ENCODE peak calls at places on chromosomes 12 and 14, in eight cellular contexts. T, N, K, L, C, H, X and P are unnamed samples.

GRCh38 chr14:64293976-64294671 is at the start of gene ESR2:
- DNase-seq in T (peak), N (no peak), K (peak), L (peak), C (no peak), H (peak), X (peak), P (no peak)

GRCh38 chr14:41549821-41550597 is 56.7 kb upstream of the LRFN5 start:
- DNase-seq in T (no peak), N (no peak), K (peak), L (no peak), C (no peak), H (no peak), X (no peak), P (no peak)

GRCh38 chr12:88391556-88391955 is 188.7 kb downstream of the KITLG start:
- DNase-seq in T (peak), N (no peak), K (no peak), L (no peak), C (no peak), H (no peak), X (peak), P (no peak)

GRCh38 chr12:20376984-20377383 is 8.6 kb downstream of the PDE3A start:
- DNase-seq in T (peak), N (no peak), K (no peak), L (no peak), C (no peak), H (peak), X (peak), P (no peak)

GRCh38 chr12:131980263-131980662 is 30.5 kb downstream of the EP400 start:
- DNase-seq in T (no peak), N (no peak), K (no peak), L (no peak), C (no peak), H (no peak), X (peak), P (no peak)

GRCh38 chr14:88559852-88560251 is 3.0 kb upstream of the ZC3H14 start:
- DNase-seq in T (peak), N (no peak), K (no peak), L (no peak), C (no peak), H (peak), X (peak), P (no peak)

GRCh38 chr14:100873083-100873482 is 30.4 kb downstream of the RTL1 start:
- DNase-seq in T (no peak), N (peak), K (no peak), L (no peak), C (peak), H (no peak), X (no peak), P (no peak)

GRCh38 chr12:53994691-53995310 is 5.2 kb upstream of the HOXC9 start:
- DNase-seq in T (no peak), N (no peak), K (no peak), L (no peak), C (no peak), H (no peak), X (no peak), P (no peak)

GRCh38 chr12:108826115-108826806 is 31.1 kb downstream of the SSH1 start:
- DNase-seq in T (peak), N (peak), K (no peak), L (peak), C (peak), H (no peak), X (no peak), P (peak)

DNA sequence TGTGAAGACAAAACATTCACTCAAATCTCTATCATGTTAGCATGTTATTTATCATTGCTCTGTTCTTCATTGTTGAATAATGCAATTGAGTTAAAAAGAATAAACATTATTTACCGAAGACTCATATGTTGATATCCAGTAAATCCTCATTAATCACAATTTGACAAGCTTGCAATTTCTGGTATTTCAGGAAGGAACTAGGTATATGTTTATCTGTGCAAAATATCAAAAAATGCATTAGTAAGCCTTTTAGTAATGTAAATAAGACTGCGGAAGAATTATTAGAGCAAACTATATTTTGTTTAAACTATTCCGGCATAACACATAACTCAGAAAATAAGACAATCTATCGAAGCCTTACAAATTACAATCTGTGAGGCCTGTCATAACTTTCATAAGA is 222.7 kb upstream of the NOVA1 start:
- DNase-seq in T (no peak), N (no peak), K (no peak), L (no peak), C (no peak), H (no peak), X (no peak), P (no peak)
- H3K27ac ChIP-seq in T (no peak), N (no peak), K (no peak), L (no peak), C (no peak), H (no peak), X (no peak), P (no peak)

GRCh38 chr14:68571928-68572525 is 220.8 kb downstream of the ZFP36L1 start:
- DNase-seq in T (no peak), N (no peak), K (no peak), L (no peak), C (no peak), H (no peak), X (no peak), P (no peak)

GRCh38 chr14:68568907-68569545 is 223.8 kb downstream of the ZFP36L1 start:
- DNase-seq in T (no peak), N (no peak), K (no peak), L (no peak), C (no peak), H (peak), X (no peak), P (no peak)

GRCh38 chr14:68571073-68571703 is 221.7 kb downstream of the ZFP36L1 start:
- DNase-seq in T (no peak), N (no peak), K (no peak), L (no peak), C (peak), H (no peak), X (no peak), P (no peak)

GRCh38 chr14:68569546-68569908 is 223.3 kb downstream of the ZFP36L1 start:
- DNase-seq in T (no peak), N (no peak), K (no peak), L (no peak), C (no peak), H (no peak), X (no peak), P (no peak)

DNA sequence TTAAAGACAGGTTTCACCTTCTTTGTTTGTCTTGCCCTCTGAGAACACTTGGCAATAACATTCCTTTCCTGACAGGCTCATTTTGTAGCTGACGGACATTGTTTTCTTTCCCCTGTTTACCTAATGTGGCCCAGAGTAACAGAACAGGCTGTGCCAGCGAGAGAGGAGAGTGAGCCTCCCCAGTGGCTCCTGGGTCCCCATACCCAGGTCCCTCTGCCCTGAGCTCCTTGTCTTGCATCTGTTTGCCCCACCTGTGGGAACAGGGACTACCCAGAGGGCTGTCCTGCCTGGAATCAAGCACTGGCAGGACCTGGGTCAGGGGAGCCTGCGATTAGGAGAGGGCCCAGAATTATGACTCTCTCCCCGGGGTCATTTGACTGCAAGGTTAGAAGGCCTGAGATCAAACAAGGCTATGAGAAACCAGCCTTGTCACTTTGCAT is 222.9 kb downstream of the ZFP36L1 start:
- DNase-seq in T (no peak), N (no peak), K (no peak), L (peak), C (no peak), H (no peak), X (no peak), P (no peak)
- H3K27ac ChIP-seq in T (no peak), N (no peak), K (no peak), L (peak), C (no peak), H (peak), X (peak), P (peak)

DNA sequence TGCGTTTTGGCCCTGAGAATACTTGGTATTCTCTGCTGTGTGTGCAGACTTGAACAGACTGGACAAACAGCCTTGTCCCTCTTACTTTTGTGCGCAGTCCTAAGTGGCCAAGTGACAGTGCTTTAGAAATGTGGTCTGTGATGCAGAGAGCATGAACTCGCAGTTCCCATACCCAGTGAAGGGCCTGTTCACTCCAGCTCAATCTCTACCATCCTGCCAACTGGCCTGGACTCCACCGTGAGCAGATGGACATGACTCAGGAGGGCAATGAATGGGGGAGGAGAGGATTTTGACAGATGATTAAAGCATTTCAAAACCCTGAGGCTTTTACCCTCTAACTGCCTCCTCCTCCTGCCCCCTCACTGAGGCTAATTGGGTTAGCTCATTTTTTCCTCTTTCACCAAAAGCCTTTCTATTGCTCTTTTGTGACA is 62.5 kb upstream of the PYGL start:
- DNase-seq in T (no peak), N (peak), K (no peak), L (no peak), C (peak), H (no peak), X (peak), P (peak)
- H3K27ac ChIP-seq in T (no peak), N (no peak), K (peak), L (no peak), C (no peak), H (no peak), X (peak), P (peak)

GRCh38 chr12:27319848-27320247 is 12.8 kb upstream of the BMAL2 start:
- DNase-seq in T (no peak), N (no peak), K (no peak), L (no peak), C (no peak), H (no peak), X (no peak), P (no peak)
- H3K27ac ChIP-seq in T (no peak), N (no peak), K (no peak), L (no peak), C (no peak), H (no peak), X (no peak), P (no peak)

GRCh38 chr12:115343008-115343407 is 659.0 kb upstream of the TBX3 start:
- DNase-seq in T (no peak), N (no peak), K (no peak), L (no peak), C (no peak), H (no peak), X (no peak), P (no peak)

GRCh38 chr12:115338566-115339294 is 654.8 kb upstream of the TBX3 start:
- DNase-seq in T (no peak), N (no peak), K (no peak), L (no peak), C (no peak), H (no peak), X (no peak), P (no peak)

GRCh38 chr12:115343601-115344000 is 659.6 kb upstream of the TBX3 start:
- DNase-seq in T (no peak), N (no peak), K (no peak), L (no peak), C (no peak), H (no peak), X (no peak), P (no peak)

GRCh38 chr12:115337693-115338543 is 653.9 kb upstream of the TBX3 start:
- DNase-seq in T (peak), N (peak), K (no peak), L (no peak), C (peak), H (no peak), X (peak), P (no peak)

GRCh38 chr12:115341442-115341841 is 657.5 kb upstream of the TBX3 start:
- DNase-seq in T (peak), N (peak), K (no peak), L (peak), C (peak), H (no peak), X (peak), P (peak)
- H3K27ac ChIP-seq in T (peak), N (no peak), K (no peak), L (no peak), C (peak), H (no peak), X (peak), P (no peak)